ENCODE peak calls at places on chromosomes 1 and 21, in eight cellular contexts. E, G, M, B, U, L, C and R are unnamed samples.

GRCh38 chr21:35210093-35210492 is 161.0 kb upstream of the RUNX1 start:
- DNase-seq in E (no peak), G (no peak), M (no peak), B (no peak), U (no peak), L (no peak), C (no peak), R (no peak)

GRCh38 chr1:89799495-89799894 is 21.3 kb upstream of the LRRC8D start:
- DNase-seq in E (no peak), G (no peak), M (no peak), B (no peak), U (no peak), L (no peak), C (no peak), R (peak)

GRCh38 chr21:35367558-35367957 is 318.5 kb upstream of the RUNX1 start:
- DNase-seq in E (no peak), G (no peak), M (no peak), B (no peak), U (no peak), L (no peak), C (no peak), R (no peak)

GRCh38 chr1:162905759-162906158 is 44.8 kb upstream of the CCDC190 start:
- DNase-seq in E (no peak), G (no peak), M (no peak), B (no peak), U (no peak), L (no peak), C (no peak), R (no peak)

GRCh38 chr1:206824327-206824726 is 41.1 kb upstream of the IL20 start:
- DNase-seq in E (no peak), G (no peak), M (no peak), B (no peak), U (no peak), L (no peak), C (no peak), R (peak)

GRCh38 chr1:26336477-26337205 is 17.3 kb downstream of the CRYBG2 start:
- DNase-seq in E (peak), G (peak), M (peak), B (peak), U (peak), L (peak), C (peak), R (peak)

GRCh38 chr1:38728176-38728908 is 131.2 kb downstream of the RRAGC start:
- DNase-seq in E (no peak), G (peak), M (no peak), B (peak), U (no peak), L (no peak), C (no peak), R (peak)

GRCh38 chr1:175188936-175189335 is 3.6 kb downstream of the KIAA0040 start:
- DNase-seq in E (peak), G (peak), M (no peak), B (no peak), U (no peak), L (no peak), C (peak), R (no peak)

GRCh38 chr1:64519921-64520320 is 50.0 kb downstream of the CACHD1 start:
- DNase-seq in E (no peak), G (peak), M (no peak), B (no peak), U (no peak), L (no peak), C (no peak), R (no peak)

GRCh38 chr1:145884675-145885074 is 991 bp downstream of the ANKRD35 start:
- DNase-seq in E (no peak), G (no peak), M (no peak), B (no peak), U (peak), L (no peak), C (no peak), R (peak)

GRCh38 chr1:24503003-24503751 is 541 bp downstream of the RCAN3 start:
- DNase-seq in E (no peak), G (peak), M (no peak), B (no peak), U (no peak), L (no peak), C (no peak), R (no peak)

GRCh38 chr1:90561926-90562325 is 155.2 kb downstream of the BARHL2 start:
- DNase-seq in E (no peak), G (no peak), M (no peak), B (peak), U (no peak), L (no peak), C (no peak), R (no peak)

GRCh38 chr21:44067011-44067839 is 40.0 kb upstream of the PWP2 start:
- DNase-seq in E (no peak), G (no peak), M (no peak), B (no peak), U (no peak), L (no peak), C (no peak), R (no peak)

GRCh38 chr1:226820935-226821718 is 49.3 kb upstream of the PSEN2 start:
- DNase-seq in E (no peak), G (peak), M (no peak), B (no peak), U (peak), L (no peak), C (no peak), R (peak)